ENCODE peak calls at places on chromosomes 3 and 15, in five cellular contexts. D, W, X, Y and F are unnamed samples.

GRCh38 chr3:46228259-46229222 is 13.7 kb upstream of the CCR3 start:
- DNase-seq in D (no peak), W (no peak), X (no peak), Y (no peak), F (no peak)

GRCh38 chr3:108381531-108381930 is 85.2 kb downstream of the HHLA2 start:
- DNase-seq in D (no peak), W (no peak), X (no peak), Y (no peak), F (no peak)

GRCh38 chr3:22982981-22983582 is 220.0 kb upstream of the UBE2E2 start:
- DNase-seq in D (no peak), W (no peak), X (no peak), Y (no peak), F (no peak)

GRCh38 chr15:76973362-76973743 is 21.6 kb upstream of the PSTPIP1 start:
- DNase-seq in D (no peak), W (no peak), X (no peak), Y (no peak), F (no peak)

GRCh38 chr3:66501483-66502266 is 853 bp upstream of the LRIG1 start:
- DNase-seq in D (no peak), W (no peak), X (no peak), Y (no peak), F (no peak)

GRCh38 chr3:78140274-78140673 is 1100.4 kb downstream of the ROBO2 start:
- DNase-seq in D (no peak), W (no peak), X (no peak), Y (no peak), F (no peak)

GRCh38 chr3:141900343-141900742 is 23.9 kb downstream of the ATP1B3 start:
- DNase-seq in D (no peak), W (no peak), X (no peak), Y (no peak), F (no peak)

GRCh38 chr15:56232058-56232457 is 11.6 kb downstream of the RFX7 start:
- DNase-seq in D (no peak), W (no peak), X (no peak), Y (no peak), F (no peak)

GRCh38 chr3:104596054-104596453 is 770.7 kb upstream of the ALCAM start:
- DNase-seq in D (no peak), W (no peak), X (no peak), Y (no peak), F (no peak)

GRCh38 chr3:156151824-156152428 is 31.5 kb downstream of the KCNAB1 start:
- DNase-seq in D (peak; percentile 38), W (peak; percentile 36), X (peak; percentile 84), Y (peak; percentile 81), F (peak; percentile 28)

GRCh38 chr3:127679534-127680145 is 6.9 kb downstream of the ABTB1 start:
- DNase-seq in D (peak; percentile 24), W (no peak), X (no peak), Y (peak; percentile 56), F (peak; percentile 11)

GRCh38 chr15:89299896-89300295 is 34.7 kb downstream of the POLG start:
- DNase-seq in D (no peak), W (peak; percentile 26), X (no peak), Y (no peak), F (no peak)

GRCh38 chr3:111831840-111832239 is 27.2 kb upstream of the PHLDB2 start:
- DNase-seq in D (no peak), W (no peak), X (no peak), Y (no peak), F (no peak)

GRCh38 chr3:71050521-71051258 is 532.8 kb downstream of the FOXP1 start:
- DNase-seq in D (no peak), W (no peak), X (no peak), Y (no peak), F (no peak)

GRCh38 chr15:40942337-40942854 is 10.9 kb upstream of the CHAC1 start:
- DNase-seq in D (no peak), W (no peak), X (no peak), Y (peak; percentile 55), F (no peak)

GRCh38 chr3:138732465-138732864 is 102.3 kb downstream of the PIK3CB start:
- DNase-seq in D (no peak), W (no peak), X (no peak), Y (no peak), F (no peak)

GRCh38 chr3:184761120-184761841 is 49.4 kb upstream of the MAGEF1 start:
- DNase-seq in D (no peak), W (no peak), X (no peak), Y (no peak), F (no peak)

GRCh38 chr3:63364495-63364894 is 86.4 kb downstream of the SYNPR start:
- DNase-seq in D (no peak), W (no peak), X (peak; percentile 24), Y (no peak), F (no peak)

GRCh38 chr3:37320276-37320675 is 145.9 kb upstream of the LRRFIP2 start:
- DNase-seq in D (no peak), W (no peak), X (no peak), Y (no peak), F (no peak)

GRCh38 chr3:38468811-38469210 is 15.1 kb downstream of the ACVR2B start:
- DNase-seq in D (no peak), W (no peak), X (no peak), Y (no peak), F (no peak)

GRCh38 chr3:142947799-142948575 is 15.5 kb downstream of the PAQR9 start:
- DNase-seq in D (no peak), W (no peak), X (no peak), Y (no peak), F (no peak)

GRCh38 chr3:168976969-168977368 is 686.5 kb downstream of the MECOM start:
- DNase-seq in D (no peak), W (no peak), X (no peak), Y (no peak), F (no peak)

GRCh38 chr15:58228708-58229107 is 90.5 kb downstream of the AQP9 start:
- DNase-seq in D (no peak), W (no peak), X (no peak), Y (no peak), F (peak; percentile 79)

GRCh38 chr3:175269394-175269793 is 410.3 kb downstream of the NAALADL2 start:
- DNase-seq in D (no peak), W (no peak), X (no peak), Y (no peak), F (no peak)

GRCh38 chr3:156694536-156694935 is 20.1 kb downstream of the TIPARP start:
- DNase-seq in D (no peak), W (no peak), X (no peak), Y (no peak), F (no peak)

GRCh38 chr3:196639517-196640500 is at the start of gene NRROS:
- DNase-seq in D (peak; percentile 84), W (no peak), X (peak; percentile 37), Y (peak; percentile 83), F (peak; percentile 38)

GRCh38 chr15:94000603-94001002 is 230.8 kb upstream of the MCTP2 start:
- DNase-seq in D (no peak), W (no peak), X (no peak), Y (no peak), F (no peak)

GRCh38 chr3:67635257-67635656 is 19.2 kb downstream of the SUCLG2 start:
- DNase-seq in D (no peak), W (no peak), X (no peak), Y (no peak), F (no peak)

GRCh38 chr3:8937064-8938020 is 25.9 kb downstream of the RAD18 start:
- DNase-seq in D (no peak), W (peak; percentile 43), X (no peak), Y (no peak), F (no peak)

GRCh38 chr3:34106879-34107278 is 308.4 kb downstream of the PDCD6IP start:
- DNase-seq in D (no peak), W (no peak), X (peak; percentile 55), Y (no peak), F (no peak)